ENCODE peak calls at places on chromosome 5, in four cellular contexts. J is DND-41, Q is fibroblast of lung, S is HCT116. R is an unnamed sample. For H3K36me3, the result is how much of the 10 kb centered on the place peaks cover.

GRCh38 chr5:66967102-66967501 is 229.5 kb downstream of the CD180 start:
- DNase-seq in J (no peak), Q (peak), S (no peak), R (no peak)

GRCh38 chr5:179411161-179411841 is 66.0 kb upstream of the ADAMTS2 start:
- DNase-seq in J (no peak), Q (no peak), S (no peak), R (no peak)

GRCh38 chr5:35884125-35884788 is 27.6 kb downstream of the IL7R start:
- DNase-seq in J (peak), Q (peak), S (no peak), R (peak)

GRCh38 chr5:54520438-54520846 is 2.9 kb downstream of the SNX18 start:
- DNase-seq in J (no peak), Q (peak), S (no peak), R (no peak)

GRCh38 chr5:133398646-133399081 is 213.7 kb downstream of the FSTL4 start:
- DNase-seq in J (peak), Q (no peak), S (no peak), R (no peak)

GRCh38 chr5:56656816-56657740 is 158.3 kb upstream of the MAP3K1 start:
- DNase-seq in J (no peak), Q (peak), S (no peak), R (no peak)

GRCh38 chr5:142611154-142611553 is 74.7 kb downstream of the FGF1 start:
- DNase-seq in J (peak), Q (peak), S (peak), R (peak)

GRCh38 chr5:166014256-166014655 is 2277.2 kb upstream of the WWC1 start:
- DNase-seq in J (no peak), Q (no peak), S (no peak), R (no peak)

GRCh38 chr5:180296778-180297177 is 4.9 kb upstream of the MAPK9 start:
- DNase-seq in J (no peak), Q (peak), S (peak), R (no peak)

GRCh38 chr5:95641803-95642220 is 4.8 kb upstream of the RFESD start:
- DNase-seq in J (no peak), Q (peak), S (no peak), R (no peak)

GRCh38 chr5:42349163-42349562 is 74.1 kb upstream of the GHR start:
- DNase-seq in J (no peak), Q (no peak), S (no peak), R (no peak)

GRCh38 chr5:24065786-24066185 is 558.4 kb downstream of the PRDM9 start:
- DNase-seq in J (no peak), Q (no peak), S (no peak), R (peak)

GRCh38 chr5:143143973-143144372 is 259.5 kb downstream of the NR3C1 start:
- DNase-seq in J (no peak), Q (no peak), S (no peak), R (no peak)

GRCh38 chr5:16540421-16540820 is 74.8 kb upstream of the ZNF622 start:
- DNase-seq in J (no peak), Q (peak), S (no peak), R (no peak)

GRCh38 chr5:131974622-131974955 is 29.1 kb upstream of the MEIKIN start:
- DNase-seq in J (no peak), Q (no peak), S (no peak), R (no peak)

GRCh38 chr5:171092194-171092593 is 216.9 kb upstream of the TLX3 start:
- DNase-seq in J (no peak), Q (peak), S (peak), R (peak)

GRCh38 chr5:59126665-59127354 is 543.9 kb downstream of the RAB3C start:
- DNase-seq in J (no peak), Q (peak), S (no peak), R (no peak)

GRCh38 chr5:129905467-129906176 is 1.4 kb downstream of the CHSY3 start:
- DNase-seq in J (no peak), Q (peak), S (no peak), R (peak)

GRCh38 chr5:107553063-107553676 is 117.6 kb downstream of the EFNA5 start:
- DNase-seq in J (no peak), Q (no peak), S (no peak), R (no peak)

GRCh38 chr5:175460126-175460525 is 16.1 kb upstream of the DRD1 start:
- DNase-seq in J (no peak), Q (peak), S (no peak), R (no peak)

GRCh38 chr5:15570491-15570890 is 70.5 kb downstream of the FBXL7 start:
- DNase-seq in J (no peak), Q (no peak), S (no peak), R (no peak)

GRCh38 chr5:13567819-13568218 is 376.7 kb downstream of the DNAH5 start:
- DNase-seq in J (no peak), Q (no peak), S (no peak), R (peak)

GRCh38 chr5:137492321-137492720 is 6.8 kb downstream of the SPOCK1 start:
- DNase-seq in J (no peak), Q (no peak), S (no peak), R (no peak)

GRCh38 chr5:1545798-1546355 is 22.1 kb upstream of the LPCAT1 start:
- DNase-seq in J (no peak), Q (no peak), S (no peak), R (peak)

GRCh38 chr5:9852686-9853085 is 222.5 kb upstream of the TAS2R1 start:
- DNase-seq in J (no peak), Q (peak), S (no peak), R (no peak)

GRCh38 chr5:99771296-99771695 is 763.9 kb upstream of the FAM174A start:
- DNase-seq in J (no peak), Q (peak), S (no peak), R (no peak)

GRCh38 chr5:95773325-95774059 is 42.4 kb downstream of the RHOBTB3 start:
- DNase-seq in J (no peak), Q (peak), S (no peak), R (peak)

GRCh38 chr5:31364881-31365636 is 166.8 kb downstream of the DROSHA start:
- DNase-seq in J (no peak), Q (peak), S (no peak), R (no peak)

GRCh38 chr5:31213676-31214638 is 20.5 kb downstream of the CDH6 start:
- DNase-seq in J (no peak), Q (no peak), S (no peak), R (no peak)

GRCh38 chr5:406041-406440 is 36.9 kb upstream of the EXOC3 start:
- DNase-seq in J (no peak), Q (no peak), S (no peak), R (no peak)

GRCh38 chr5:156015137-156015536 is 311.8 kb upstream of the SGCD start:
- DNase-seq in J (no peak), Q (no peak), S (no peak), R (no peak)

GRCh38 chr5:142725231-142726187 is 39.6 kb upstream of the FGF1 start:
- DNase-seq in J (no peak), Q (peak), S (no peak), R (peak)

GRCh38 chr5:43063731-43064171 is 23.6 kb upstream of the ANXA2R start:
- DNase-seq in J (no peak), Q (peak), S (no peak), R (peak)

GRCh38 chr5:132773601-132774355 is 3.3 kb downstream of the SEPTIN8 start:
- DNase-seq in J (no peak), Q (no peak), S (no peak), R (no peak)

GRCh38 chr5:166032601-166033000 is 2258.8 kb upstream of the WWC1 start:
- DNase-seq in J (no peak), Q (no peak), S (no peak), R (no peak)

GRCh38 chr5:98909363-98909762 is 19.4 kb downstream of the CHD1 start:
- DNase-seq in J (no peak), Q (no peak), S (no peak), R (no peak)

GRCh38 chr5:44887722-44888121 is 79.0 kb downstream of the MRPS30 start:
- DNase-seq in J (no peak), Q (no peak), S (no peak), R (no peak)

GRCh38 chr5:103258957-103259704 is 568 bp downstream of the MACIR start:
- DNase-seq in J (peak), Q (peak), S (no peak), R (peak)
- TF ChIP-seq CTCF in J (no peak), Q (no peak), S (no peak), R (no peak)

DNA sequence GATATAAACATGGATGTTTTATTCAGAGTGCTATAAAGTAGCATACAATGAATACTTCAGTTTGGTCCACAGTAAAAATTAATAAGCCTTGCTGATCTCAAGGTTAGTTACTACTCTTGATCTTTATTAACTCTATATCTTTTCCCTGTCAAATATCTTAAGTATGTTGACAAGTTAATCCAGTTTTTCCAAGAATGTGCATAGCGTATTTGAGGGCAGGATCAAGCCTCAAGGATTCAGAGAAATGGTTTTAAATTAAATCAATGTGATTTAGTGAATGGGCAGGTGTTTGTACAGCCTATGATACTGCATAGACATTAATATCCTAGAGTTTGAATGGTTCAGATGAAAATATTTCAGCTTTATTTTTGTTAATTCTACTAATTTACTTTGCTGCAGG is 20.7 kb downstream of the MATR3 start:
- DNase-seq in J (no peak), Q (no peak), S (no peak), R (no peak)
- H3K36me3 ChIP-seq in J (half or more), Q (under half), S (under half), R (half or more)

GRCh38 chr5:136064510-136064909 is 35.7 kb downstream of the TGFBI start:
- DNase-seq in J (no peak), Q (no peak), S (no peak), R (no peak)
- TF ChIP-seq CTCF in J (no peak), Q (no peak), S (peak), R (no peak)

GRCh38 chr5:154896562-154896919 is 38.1 kb downstream of the CNOT8 start:
- DNase-seq in J (no peak), Q (no peak), S (no peak), R (no peak)
- H3K36me3 ChIP-seq in J (half or more), Q (under half), S (half or more), R (half or more)

GRCh38 chr5:79008362-79008761 is 23.3 kb upstream of the ARSB start:
- DNase-seq in J (no peak), Q (no peak), S (no peak), R (no peak)

GRCh38 chr5:79014631-79015030 is 29.5 kb upstream of the ARSB start:
- DNase-seq in J (no peak), Q (no peak), S (no peak), R (no peak)

GRCh38 chr5:79011869-79012268 is 26.8 kb upstream of the ARSB start:
- DNase-seq in J (no peak), Q (no peak), S (no peak), R (no peak)

GRCh38 chr5:79005939-79006338 is 20.8 kb upstream of the ARSB start:
- DNase-seq in J (no peak), Q (no peak), S (no peak), R (no peak)

GRCh38 chr5:79011219-79011836 is 26.2 kb upstream of the ARSB start:
- DNase-seq in J (no peak), Q (peak), S (no peak), R (no peak)
- TF ChIP-seq CTCF in J (peak), Q (no peak), S (peak), R (no peak)

DNA sequence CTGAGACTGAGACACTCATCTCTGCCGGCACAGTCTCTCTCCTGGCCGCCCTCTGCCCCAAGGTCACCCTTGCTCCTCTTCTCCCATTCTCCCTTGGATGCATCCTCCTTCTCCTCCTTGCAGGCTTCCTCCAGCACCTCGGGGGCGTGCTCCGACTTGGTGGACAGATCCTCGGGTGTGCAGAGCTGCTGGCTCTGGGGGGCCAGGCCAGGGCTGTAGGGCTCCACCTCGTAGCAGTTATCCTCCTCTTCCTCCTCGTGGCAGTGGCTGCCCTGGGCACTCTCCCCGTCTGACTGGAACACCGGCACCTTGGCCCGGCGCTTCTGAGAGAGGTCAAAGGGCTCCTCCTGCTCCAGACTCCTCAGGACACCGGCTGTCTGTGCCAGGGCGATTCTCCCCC is 63.3 kb downstream of the ZNF366 start:
- DNase-seq in J (no peak), Q (no peak), S (no peak), R (no peak)
- H3K36me3 ChIP-seq in J (under half), Q (under half), S (under half), R (under half)

GRCh38 chr5:139251695-139252288 is 41.7 kb upstream of the MATR3 start:
- DNase-seq in J (no peak), Q (no peak), S (no peak), R (no peak)

GRCh38 chr5:139253115-139253514 is 40.4 kb upstream of the MATR3 start:
- DNase-seq in J (no peak), Q (no peak), S (no peak), R (no peak)

GRCh38 chr5:139248826-139249453 is 44.6 kb upstream of the MATR3 start:
- DNase-seq in J (no peak), Q (no peak), S (no peak), R (no peak)

GRCh38 chr5:139246394-139246793 is 47.1 kb upstream of the MATR3 start:
- DNase-seq in J (peak), Q (no peak), S (no peak), R (no peak)

DNA sequence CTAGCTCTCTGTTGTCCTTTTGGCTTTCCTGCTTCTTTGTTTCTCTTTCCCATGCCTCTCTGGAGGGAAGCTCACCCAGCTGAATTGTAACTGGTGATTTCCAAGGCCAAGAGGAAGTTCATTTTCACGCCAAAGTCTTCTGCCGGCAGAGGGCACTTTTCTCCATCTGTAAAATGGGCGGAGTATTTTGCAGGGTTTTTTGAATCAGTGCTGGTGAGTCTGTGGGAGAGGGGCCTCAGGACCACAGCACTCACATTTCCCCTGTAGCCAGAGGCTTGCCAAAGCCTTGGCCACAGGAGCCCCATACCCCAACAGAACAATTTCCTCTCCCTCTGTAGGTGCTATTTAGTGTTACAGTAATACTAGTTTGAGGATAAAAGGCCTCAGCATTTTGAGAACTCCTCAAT is 42.3 kb upstream of the MATR3 start:
- DNase-seq in J (peak), Q (no peak), S (no peak), R (no peak)
- TF ChIP-seq CTCF in J (no peak), Q (peak), S (no peak), R (no peak)

DNA sequence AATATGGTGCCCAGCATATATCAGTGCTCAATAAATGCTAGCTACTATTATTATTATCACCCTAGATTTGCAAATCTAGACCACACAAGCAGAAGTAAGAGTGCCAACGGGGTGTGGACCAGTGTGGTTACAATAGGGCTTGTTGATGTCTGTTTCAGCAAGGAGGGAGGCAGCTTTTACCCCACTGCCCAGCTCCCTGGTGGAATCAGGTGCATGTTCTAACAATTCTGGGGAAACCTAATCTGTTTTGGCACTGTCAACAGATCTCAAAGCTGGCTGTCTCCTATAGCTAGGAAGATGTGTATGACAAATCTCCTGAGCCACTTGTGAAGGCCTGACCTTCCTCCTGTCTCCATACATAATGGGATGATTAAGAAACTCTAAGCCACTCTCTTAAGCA is 5.7 kb downstream of the TGFBI start:
- DNase-seq in J (no peak), Q (no peak), S (no peak), R (no peak)
- H3K36me3 ChIP-seq in J (under half), Q (under half), S (under half), R (under half)

R was measured in PC-9.